ENCODE peak calls at places on chromosomes 5 and 9, in ten cellular contexts. One of them, this sample, is unnamed.

GRCh38 chr5:73963021-73963420 is 337.0 kb downstream of the ARHGEF28 start:
- DNase-seq in T-cell: no peak
- DNase-seq in T-helper 1 cell: no peak
- DNase-seq in ELR: no peak
- DNase-seq in activated CD4-positive, alpha-beta memory T cell treated with anti-CD3 and anti-CD28 coated beads, Interleukin-2, amount 10 ng/mL, durations not matched to agents 7 days and 5 days: no peak
- DNase-seq in lung microvascular endothelial cell: no peak
- DNase-seq in activated CD4-positive, CD25-positive, alpha-beta regulatory T cell: no peak
- DNase-seq in mesendoderm: no peak
- DNase-seq in endothelial cell: no peak
- DNase-seq in colonic mucosa: no peak
- DNase-seq in this sample: no peak

GRCh38 chr5:178163772-178164735 is 10.4 kb upstream of the NHP2 start:
- DNase-seq in endothelial cell: peak; percentile 99
- DNase-seq in activated CD4-positive, CD25-positive, alpha-beta regulatory T cell: peak; percentile 79
- DNase-seq in lung microvascular endothelial cell: peak; percentile 83
- DNase-seq in T-cell: peak; percentile 90
- DNase-seq in colonic mucosa: peak; percentile 91
- DNase-seq in mesendoderm: peak; percentile 87
- DNase-seq in ELR: peak; percentile 78
- DNase-seq in T-helper 1 cell: peak; percentile 80
- DNase-seq in activated CD4-positive, alpha-beta memory T cell treated with anti-CD3 and anti-CD28 coated beads, Interleukin-2, amount 10 ng/mL, durations not matched to agents 7 days and 5 days: peak; percentile 92
- DNase-seq in this sample: peak; percentile 85

GRCh38 chr5:150350524-150351344 is 6.8 kb upstream of the TCOF1 start:
- DNase-seq in mesendoderm: peak; percentile 92
- DNase-seq in ELR: peak; percentile 84
- DNase-seq in activated CD4-positive, CD25-positive, alpha-beta regulatory T cell: peak; percentile 8
- DNase-seq in lung microvascular endothelial cell: peak; percentile 71
- DNase-seq in endothelial cell: peak; percentile 69
- DNase-seq in T-helper 1 cell: peak; percentile 52
- DNase-seq in T-cell: peak; percentile 20
- DNase-seq in colonic mucosa: peak; percentile 89
- DNase-seq in activated CD4-positive, alpha-beta memory T cell treated with anti-CD3 and anti-CD28 coated beads, Interleukin-2, amount 10 ng/mL, durations not matched to agents 7 days and 5 days: peak; percentile 73
- DNase-seq in this sample: peak; percentile 7

GRCh38 chr5:40685191-40685590 is 5.5 kb downstream of the PTGER4 start:
- DNase-seq in activated CD4-positive, alpha-beta memory T cell treated with anti-CD3 and anti-CD28 coated beads, Interleukin-2, amount 10 ng/mL, durations not matched to agents 7 days and 5 days: no peak
- DNase-seq in endothelial cell: no peak
- DNase-seq in T-cell: no peak
- DNase-seq in mesendoderm: no peak
- DNase-seq in colonic mucosa: no peak
- DNase-seq in T-helper 1 cell: peak; percentile 50
- DNase-seq in lung microvascular endothelial cell: no peak
- DNase-seq in activated CD4-positive, CD25-positive, alpha-beta regulatory T cell: no peak
- DNase-seq in ELR: no peak
- DNase-seq in this sample: no peak

GRCh38 chr5:85304524-85304923 is 919.8 kb upstream of the EDIL3 start:
- DNase-seq in lung microvascular endothelial cell: no peak
- DNase-seq in mesendoderm: no peak
- DNase-seq in colonic mucosa: no peak
- DNase-seq in ELR: no peak
- DNase-seq in T-cell: no peak
- DNase-seq in endothelial cell: no peak
- DNase-seq in T-helper 1 cell: no peak
- DNase-seq in activated CD4-positive, alpha-beta memory T cell treated with anti-CD3 and anti-CD28 coated beads, Interleukin-2, amount 10 ng/mL, durations not matched to agents 7 days and 5 days: no peak
- DNase-seq in activated CD4-positive, CD25-positive, alpha-beta regulatory T cell: no peak
- DNase-seq in this sample: no peak

GRCh38 chr9:107175826-107176500 is 107.1 kb upstream of the RAD23B start:
- DNase-seq in colonic mucosa: no peak
- DNase-seq in lung microvascular endothelial cell: no peak
- DNase-seq in activated CD4-positive, CD25-positive, alpha-beta regulatory T cell: no peak
- DNase-seq in ELR: no peak
- DNase-seq in T-helper 1 cell: no peak
- DNase-seq in mesendoderm: peak; percentile 34
- DNase-seq in endothelial cell: no peak
- DNase-seq in T-cell: no peak
- DNase-seq in activated CD4-positive, alpha-beta memory T cell treated with anti-CD3 and anti-CD28 coated beads, Interleukin-2, amount 10 ng/mL, durations not matched to agents 7 days and 5 days: no peak
- DNase-seq in this sample: no peak

GRCh38 chr9:93910598-93910997 is 44.6 kb downstream of the BARX1 start:
- DNase-seq in mesendoderm: no peak
- DNase-seq in T-helper 1 cell: no peak
- DNase-seq in activated CD4-positive, alpha-beta memory T cell treated with anti-CD3 and anti-CD28 coated beads, Interleukin-2, amount 10 ng/mL, durations not matched to agents 7 days and 5 days: no peak
- DNase-seq in ELR: no peak
- DNase-seq in activated CD4-positive, CD25-positive, alpha-beta regulatory T cell: no peak
- DNase-seq in endothelial cell: no peak
- DNase-seq in colonic mucosa: no peak
- DNase-seq in T-cell: no peak
- DNase-seq in lung microvascular endothelial cell: no peak
- DNase-seq in this sample: no peak

GRCh38 chr5:147659166-147659929 is 123.2 kb downstream of the JAKMIP2 start:
- DNase-seq in colonic mucosa: peak; percentile 56
- DNase-seq in T-cell: no peak
- DNase-seq in lung microvascular endothelial cell: no peak
- DNase-seq in activated CD4-positive, CD25-positive, alpha-beta regulatory T cell: no peak
- DNase-seq in mesendoderm: no peak
- DNase-seq in activated CD4-positive, alpha-beta memory T cell treated with anti-CD3 and anti-CD28 coated beads, Interleukin-2, amount 10 ng/mL, durations not matched to agents 7 days and 5 days: no peak
- DNase-seq in ELR: no peak
- DNase-seq in endothelial cell: no peak
- DNase-seq in T-helper 1 cell: no peak
- DNase-seq in this sample: no peak

GRCh38 chr5:177306674-177307543 is 3.3 kb downstream of the PRELID1 start:
- DNase-seq in T-helper 1 cell: no peak
- DNase-seq in lung microvascular endothelial cell: peak; percentile 81
- DNase-seq in T-cell: no peak
- DNase-seq in activated CD4-positive, alpha-beta memory T cell treated with anti-CD3 and anti-CD28 coated beads, Interleukin-2, amount 10 ng/mL, durations not matched to agents 7 days and 5 days: no peak
- DNase-seq in endothelial cell: no peak
- DNase-seq in mesendoderm: peak; percentile 42
- DNase-seq in activated CD4-positive, CD25-positive, alpha-beta regulatory T cell: no peak
- DNase-seq in ELR: peak; percentile 42
- DNase-seq in colonic mucosa: no peak
- DNase-seq in this sample: no peak

GRCh38 chr9:98146101-98146991 is 27.3 kb upstream of the TRIM14 start:
- DNase-seq in colonic mucosa: peak; percentile 90
- DNase-seq in endothelial cell: no peak
- DNase-seq in T-helper 1 cell: no peak
- DNase-seq in activated CD4-positive, alpha-beta memory T cell treated with anti-CD3 and anti-CD28 coated beads, Interleukin-2, amount 10 ng/mL, durations not matched to agents 7 days and 5 days: no peak
- DNase-seq in ELR: peak; percentile 37
- DNase-seq in T-cell: no peak
- DNase-seq in activated CD4-positive, CD25-positive, alpha-beta regulatory T cell: no peak
- DNase-seq in lung microvascular endothelial cell: peak; percentile 15
- DNase-seq in mesendoderm: peak; percentile 70
- DNase-seq in this sample: no peak

GRCh38 chr5:112923988-112924387 is 2.0 kb upstream of the REEP5 start:
- DNase-seq in T-cell: no peak
- DNase-seq in activated CD4-positive, CD25-positive, alpha-beta regulatory T cell: no peak
- DNase-seq in lung microvascular endothelial cell: no peak
- DNase-seq in colonic mucosa: no peak
- DNase-seq in endothelial cell: no peak
- DNase-seq in T-helper 1 cell: no peak
- DNase-seq in mesendoderm: no peak
- DNase-seq in activated CD4-positive, alpha-beta memory T cell treated with anti-CD3 and anti-CD28 coated beads, Interleukin-2, amount 10 ng/mL, durations not matched to agents 7 days and 5 days: no peak
- DNase-seq in ELR: no peak
- DNase-seq in this sample: no peak

GRCh38 chr5:14405267-14405666 is 176.3 kb upstream of the OTULINL start:
- DNase-seq in lung microvascular endothelial cell: peak; percentile 31
- DNase-seq in T-helper 1 cell: no peak
- DNase-seq in endothelial cell: peak; percentile 24
- DNase-seq in activated CD4-positive, alpha-beta memory T cell treated with anti-CD3 and anti-CD28 coated beads, Interleukin-2, amount 10 ng/mL, durations not matched to agents 7 days and 5 days: no peak
- DNase-seq in T-cell: no peak
- DNase-seq in ELR: peak; percentile 39
- DNase-seq in colonic mucosa: peak; percentile 47
- DNase-seq in activated CD4-positive, CD25-positive, alpha-beta regulatory T cell: no peak
- DNase-seq in mesendoderm: peak; percentile 55
- DNase-seq in this sample: no peak

GRCh38 chr5:1437876-1438559 is 7.2 kb downstream of the SLC6A3 start:
- DNase-seq in T-cell: no peak
- DNase-seq in T-helper 1 cell: no peak
- DNase-seq in colonic mucosa: no peak
- DNase-seq in mesendoderm: no peak
- DNase-seq in activated CD4-positive, CD25-positive, alpha-beta regulatory T cell: no peak
- DNase-seq in activated CD4-positive, alpha-beta memory T cell treated with anti-CD3 and anti-CD28 coated beads, Interleukin-2, amount 10 ng/mL, durations not matched to agents 7 days and 5 days: no peak
- DNase-seq in lung microvascular endothelial cell: no peak
- DNase-seq in endothelial cell: no peak
- DNase-seq in ELR: no peak
- DNase-seq in this sample: no peak

GRCh38 chr5:151772029-151772867 is 494 bp downstream of the G3BP1 start:
- DNase-seq in endothelial cell: peak; percentile 29
- DNase-seq in activated CD4-positive, CD25-positive, alpha-beta regulatory T cell: peak; percentile 38
- DNase-seq in T-cell: peak; percentile 17
- DNase-seq in activated CD4-positive, alpha-beta memory T cell treated with anti-CD3 and anti-CD28 coated beads, Interleukin-2, amount 10 ng/mL, durations not matched to agents 7 days and 5 days: peak; percentile 57
- DNase-seq in mesendoderm: peak; percentile 63
- DNase-seq in colonic mucosa: peak; percentile 65
- DNase-seq in T-helper 1 cell: peak; percentile 58
- DNase-seq in ELR: peak; percentile 60
- DNase-seq in lung microvascular endothelial cell: peak; percentile 49
- DNase-seq in this sample: peak; percentile 24

GRCh38 chr5:97550164-97550563 is 367.1 kb upstream of the RIOK2 start:
- DNase-seq in activated CD4-positive, CD25-positive, alpha-beta regulatory T cell: no peak
- DNase-seq in activated CD4-positive, alpha-beta memory T cell treated with anti-CD3 and anti-CD28 coated beads, Interleukin-2, amount 10 ng/mL, durations not matched to agents 7 days and 5 days: no peak
- DNase-seq in T-helper 1 cell: no peak
- DNase-seq in ELR: peak; percentile 86
- DNase-seq in mesendoderm: peak; percentile 42
- DNase-seq in T-cell: no peak
- DNase-seq in colonic mucosa: no peak
- DNase-seq in lung microvascular endothelial cell: no peak
- DNase-seq in endothelial cell: no peak
- DNase-seq in this sample: no peak

GRCh38 chr9:107170801-107171200 is 112.3 kb upstream of the RAD23B start:
- DNase-seq in ELR: no peak
- DNase-seq in T-cell: no peak
- DNase-seq in activated CD4-positive, alpha-beta memory T cell treated with anti-CD3 and anti-CD28 coated beads, Interleukin-2, amount 10 ng/mL, durations not matched to agents 7 days and 5 days: no peak
- DNase-seq in lung microvascular endothelial cell: no peak
- DNase-seq in endothelial cell: no peak
- DNase-seq in activated CD4-positive, CD25-positive, alpha-beta regulatory T cell: no peak
- DNase-seq in colonic mucosa: no peak
- DNase-seq in T-helper 1 cell: peak; percentile 9
- DNase-seq in mesendoderm: no peak
- DNase-seq in this sample: no peak

GRCh38 chr9:113993838-113994540 is 84.1 kb downstream of the AMBP start:
- DNase-seq in lung microvascular endothelial cell: peak; percentile 91
- DNase-seq in activated CD4-positive, CD25-positive, alpha-beta regulatory T cell: no peak
- DNase-seq in T-helper 1 cell: no peak
- DNase-seq in endothelial cell: no peak
- DNase-seq in T-cell: no peak
- DNase-seq in colonic mucosa: peak; percentile 47
- DNase-seq in ELR: no peak
- DNase-seq in mesendoderm: no peak
- DNase-seq in activated CD4-positive, alpha-beta memory T cell treated with anti-CD3 and anti-CD28 coated beads, Interleukin-2, amount 10 ng/mL, durations not matched to agents 7 days and 5 days: no peak
- DNase-seq in this sample: no peak

GRCh38 chr5:11588803-11589202 is 315.4 kb downstream of the CTNND2 start:
- DNase-seq in mesendoderm: peak; percentile 70
- DNase-seq in lung microvascular endothelial cell: no peak
- DNase-seq in colonic mucosa: no peak
- DNase-seq in ELR: no peak
- DNase-seq in T-cell: no peak
- DNase-seq in T-helper 1 cell: no peak
- DNase-seq in endothelial cell: peak; percentile 29
- DNase-seq in activated CD4-positive, alpha-beta memory T cell treated with anti-CD3 and anti-CD28 coated beads, Interleukin-2, amount 10 ng/mL, durations not matched to agents 7 days and 5 days: no peak
- DNase-seq in activated CD4-positive, CD25-positive, alpha-beta regulatory T cell: no peak
- DNase-seq in this sample: no peak

GRCh38 chr5:147822686-147823491 is 8.6 kb downstream of the SPINK1 start:
- DNase-seq in activated CD4-positive, alpha-beta memory T cell treated with anti-CD3 and anti-CD28 coated beads, Interleukin-2, amount 10 ng/mL, durations not matched to agents 7 days and 5 days: peak; percentile 28
- DNase-seq in mesendoderm: peak; percentile 71
- DNase-seq in T-helper 1 cell: peak; percentile 17
- DNase-seq in endothelial cell: peak; percentile 39
- DNase-seq in activated CD4-positive, CD25-positive, alpha-beta regulatory T cell: no peak
- DNase-seq in lung microvascular endothelial cell: peak; percentile 69
- DNase-seq in colonic mucosa: peak; percentile 50
- DNase-seq in T-cell: peak; percentile 26
- DNase-seq in ELR: peak; percentile 62
- DNase-seq in this sample: peak; percentile 39

GRCh38 chr9:76290555-76290954 is 103.7 kb downstream of the RFK start:
- DNase-seq in ELR: no peak
- DNase-seq in lung microvascular endothelial cell: no peak
- DNase-seq in mesendoderm: no peak
- DNase-seq in colonic mucosa: no peak
- DNase-seq in activated CD4-positive, CD25-positive, alpha-beta regulatory T cell: no peak
- DNase-seq in T-cell: no peak
- DNase-seq in endothelial cell: no peak
- DNase-seq in activated CD4-positive, alpha-beta memory T cell treated with anti-CD3 and anti-CD28 coated beads, Interleukin-2, amount 10 ng/mL, durations not matched to agents 7 days and 5 days: no peak
- DNase-seq in T-helper 1 cell: no peak
- DNase-seq in this sample: no peak

GRCh38 chr5:144698454-144698853 is 527.8 kb downstream of the KCTD16 start:
- DNase-seq in T-cell: no peak
- DNase-seq in lung microvascular endothelial cell: no peak
- DNase-seq in activated CD4-positive, CD25-positive, alpha-beta regulatory T cell: no peak
- DNase-seq in activated CD4-positive, alpha-beta memory T cell treated with anti-CD3 and anti-CD28 coated beads, Interleukin-2, amount 10 ng/mL, durations not matched to agents 7 days and 5 days: no peak
- DNase-seq in endothelial cell: no peak
- DNase-seq in T-helper 1 cell: no peak
- DNase-seq in mesendoderm: peak; percentile 67
- DNase-seq in colonic mucosa: no peak
- DNase-seq in ELR: peak; percentile 18
- DNase-seq in this sample: no peak

GRCh38 chr5:111280282-111280901 is 56.2 kb downstream of the CAMK4 start:
- DNase-seq in endothelial cell: no peak
- DNase-seq in T-helper 1 cell: no peak
- DNase-seq in ELR: no peak
- DNase-seq in lung microvascular endothelial cell: no peak
- DNase-seq in activated CD4-positive, alpha-beta memory T cell treated with anti-CD3 and anti-CD28 coated beads, Interleukin-2, amount 10 ng/mL, durations not matched to agents 7 days and 5 days: no peak
- DNase-seq in activated CD4-positive, CD25-positive, alpha-beta regulatory T cell: no peak
- DNase-seq in colonic mucosa: no peak
- DNase-seq in T-cell: no peak
- DNase-seq in mesendoderm: no peak
- DNase-seq in this sample: no peak

GRCh38 chr9:135167839-135168378 is 80.4 kb downstream of the OLFM1 start:
- DNase-seq in mesendoderm: peak; percentile 30
- DNase-seq in lung microvascular endothelial cell: no peak
- DNase-seq in ELR: no peak
- DNase-seq in T-cell: no peak
- DNase-seq in activated CD4-positive, alpha-beta memory T cell treated with anti-CD3 and anti-CD28 coated beads, Interleukin-2, amount 10 ng/mL, durations not matched to agents 7 days and 5 days: no peak
- DNase-seq in activated CD4-positive, CD25-positive, alpha-beta regulatory T cell: no peak
- DNase-seq in T-helper 1 cell: no peak
- DNase-seq in colonic mucosa: no peak
- DNase-seq in endothelial cell: no peak
- DNase-seq in this sample: no peak

GRCh38 chr9:135290086-135290485 is 189.5 kb upstream of the PPP1R26 start:
- DNase-seq in lung microvascular endothelial cell: no peak
- DNase-seq in ELR: no peak
- DNase-seq in endothelial cell: no peak
- DNase-seq in colonic mucosa: no peak
- DNase-seq in activated CD4-positive, CD25-positive, alpha-beta regulatory T cell: no peak
- DNase-seq in activated CD4-positive, alpha-beta memory T cell treated with anti-CD3 and anti-CD28 coated beads, Interleukin-2, amount 10 ng/mL, durations not matched to agents 7 days and 5 days: no peak
- DNase-seq in mesendoderm: no peak
- DNase-seq in T-cell: no peak
- DNase-seq in T-helper 1 cell: no peak
- DNase-seq in this sample: no peak

GRCh38 chr5:87650284-87650683 is 237.6 kb upstream of the CCNH start:
- DNase-seq in endothelial cell: no peak
- DNase-seq in lung microvascular endothelial cell: no peak
- DNase-seq in activated CD4-positive, CD25-positive, alpha-beta regulatory T cell: no peak
- DNase-seq in T-helper 1 cell: no peak
- DNase-seq in T-cell: no peak
- DNase-seq in ELR: peak; percentile 20
- DNase-seq in mesendoderm: no peak
- DNase-seq in activated CD4-positive, alpha-beta memory T cell treated with anti-CD3 and anti-CD28 coated beads, Interleukin-2, amount 10 ng/mL, durations not matched to agents 7 days and 5 days: no peak
- DNase-seq in colonic mucosa: no peak
- DNase-seq in this sample: no peak

GRCh38 chr9:93597871-93598646 is 21.7 kb downstream of the PHF2 start:
- DNase-seq in mesendoderm: no peak
- DNase-seq in activated CD4-positive, CD25-positive, alpha-beta regulatory T cell: no peak
- DNase-seq in colonic mucosa: peak; percentile 16
- DNase-seq in activated CD4-positive, alpha-beta memory T cell treated with anti-CD3 and anti-CD28 coated beads, Interleukin-2, amount 10 ng/mL, durations not matched to agents 7 days and 5 days: peak; percentile 14
- DNase-seq in endothelial cell: no peak
- DNase-seq in T-helper 1 cell: no peak
- DNase-seq in lung microvascular endothelial cell: no peak
- DNase-seq in ELR: no peak
- DNase-seq in T-cell: no peak
- DNase-seq in this sample: no peak

GRCh38 chr5:122611401-122611800 is 163.5 kb upstream of the SNX2 start:
- DNase-seq in lung microvascular endothelial cell: no peak
- DNase-seq in mesendoderm: peak; percentile 81
- DNase-seq in endothelial cell: no peak
- DNase-seq in colonic mucosa: no peak
- DNase-seq in ELR: no peak
- DNase-seq in T-helper 1 cell: no peak
- DNase-seq in activated CD4-positive, alpha-beta memory T cell treated with anti-CD3 and anti-CD28 coated beads, Interleukin-2, amount 10 ng/mL, durations not matched to agents 7 days and 5 days: no peak
- DNase-seq in activated CD4-positive, CD25-positive, alpha-beta regulatory T cell: no peak
- DNase-seq in T-cell: no peak
- DNase-seq in this sample: no peak

GRCh38 chr5:151094054-151094858 is 13.4 kb upstream of the TNIP1 start:
- DNase-seq in activated CD4-positive, alpha-beta memory T cell treated with anti-CD3 and anti-CD28 coated beads, Interleukin-2, amount 10 ng/mL, durations not matched to agents 7 days and 5 days: peak; percentile 72
- DNase-seq in T-cell: peak; percentile 58
- DNase-seq in T-helper 1 cell: peak; percentile 65
- DNase-seq in colonic mucosa: peak; percentile 74
- DNase-seq in mesendoderm: no peak
- DNase-seq in activated CD4-positive, CD25-positive, alpha-beta regulatory T cell: no peak
- DNase-seq in ELR: peak; percentile 89
- DNase-seq in endothelial cell: no peak
- DNase-seq in lung microvascular endothelial cell: peak; percentile 47
- DNase-seq in this sample: peak; percentile 53